ENCODE peak calls at places on chromosomes 7 and 10, in five cellular contexts. One of them, this sample, is unnamed.

GRCh38 chr10:48289652-48290238 is 15.2 kb upstream of the FRMPD2 start:
- DNase-seq in heart right ventricle: peak
- DNase-seq in stimulated activated CD8-positive, alpha-beta memory T cell treated with anti-CD3 and anti-CD28 coated beads, Interleukin-12 subunit alpha, Interleukin-12 subunit beta, amount 100 ng/mL, for 4 hours: peak
- DNase-seq in lung: peak
- DNase-seq in prostate gland: peak
- DNase-seq in this sample: peak

GRCh38 chr10:84540617-84541288 is 212.4 kb downstream of the CCSER2 start:
- DNase-seq in heart right ventricle: peak
- DNase-seq in stimulated activated CD8-positive, alpha-beta memory T cell treated with anti-CD3 and anti-CD28 coated beads, Interleukin-12 subunit alpha, Interleukin-12 subunit beta, amount 100 ng/mL, for 4 hours: peak
- DNase-seq in lung: peak
- DNase-seq in prostate gland: peak
- DNase-seq in this sample: peak

GRCh38 chr10:80462986-80463741 is 9.1 kb downstream of the TSPAN14 start:
- DNase-seq in heart right ventricle: no peak
- DNase-seq in stimulated activated CD8-positive, alpha-beta memory T cell treated with anti-CD3 and anti-CD28 coated beads, Interleukin-12 subunit alpha, Interleukin-12 subunit beta, amount 100 ng/mL, for 4 hours: no peak
- DNase-seq in lung: no peak
- DNase-seq in prostate gland: no peak
- DNase-seq in this sample: no peak

GRCh38 chr10:61993676-61994401 is 92.3 kb downstream of the ARID5B start:
- DNase-seq in heart right ventricle: no peak
- DNase-seq in stimulated activated CD8-positive, alpha-beta memory T cell treated with anti-CD3 and anti-CD28 coated beads, Interleukin-12 subunit alpha, Interleukin-12 subunit beta, amount 100 ng/mL, for 4 hours: no peak
- DNase-seq in lung: no peak
- DNase-seq in prostate gland: no peak
- DNase-seq in this sample: no peak

GRCh38 chr7:80881361-80881760 is 37.5 kb downstream of the SEMA3C start:
- DNase-seq in heart right ventricle: no peak
- DNase-seq in stimulated activated CD8-positive, alpha-beta memory T cell treated with anti-CD3 and anti-CD28 coated beads, Interleukin-12 subunit alpha, Interleukin-12 subunit beta, amount 100 ng/mL, for 4 hours: no peak
- DNase-seq in lung: no peak
- DNase-seq in prostate gland: no peak
- DNase-seq in this sample: no peak

GRCh38 chr7:841943-842342 is 9.7 kb downstream of the SUN1 start:
- DNase-seq in heart right ventricle: no peak
- DNase-seq in stimulated activated CD8-positive, alpha-beta memory T cell treated with anti-CD3 and anti-CD28 coated beads, Interleukin-12 subunit alpha, Interleukin-12 subunit beta, amount 100 ng/mL, for 4 hours: no peak
- DNase-seq in lung: no peak
- DNase-seq in prostate gland: no peak
- DNase-seq in this sample: no peak

GRCh38 chr7:15305002-15305600 is 256.7 kb downstream of the AGMO start:
- DNase-seq in heart right ventricle: peak
- DNase-seq in stimulated activated CD8-positive, alpha-beta memory T cell treated with anti-CD3 and anti-CD28 coated beads, Interleukin-12 subunit alpha, Interleukin-12 subunit beta, amount 100 ng/mL, for 4 hours: no peak
- DNase-seq in lung: no peak
- DNase-seq in prostate gland: no peak
- DNase-seq in this sample: peak

GRCh38 chr7:105531797-105532671 is at the start of gene RINT1:
- DNase-seq in heart right ventricle: peak
- DNase-seq in stimulated activated CD8-positive, alpha-beta memory T cell treated with anti-CD3 and anti-CD28 coated beads, Interleukin-12 subunit alpha, Interleukin-12 subunit beta, amount 100 ng/mL, for 4 hours: peak
- DNase-seq in lung: peak
- DNase-seq in prostate gland: peak
- DNase-seq in this sample: peak

GRCh38 chr10:131750973-131751826 is 149.6 kb upstream of the PPP2R2D start:
- DNase-seq in heart right ventricle: no peak
- DNase-seq in stimulated activated CD8-positive, alpha-beta memory T cell treated with anti-CD3 and anti-CD28 coated beads, Interleukin-12 subunit alpha, Interleukin-12 subunit beta, amount 100 ng/mL, for 4 hours: no peak
- DNase-seq in lung: no peak
- DNase-seq in prostate gland: no peak
- DNase-seq in this sample: no peak